ENCODE peak calls at places on chromosomes 4 and X, in six cellular contexts. U is HCEC 1CT; V is osteocyte; Q is heart left ventricle; I is stimulated activated CD4-positive, alpha-beta T cell treated with anti-CD3 and anti-CD28 coated beads, Interleukin-4, amount 100 ng/mL, for 48 hours; Y is stimulated activated naive CD4-positive, alpha-beta T cell. M is an unnamed sample.
A peak's percentile ranks its signal among the peaks of the same experiment; 100 is the strongest.

GRCh38 chr4:24802648-24803047 is 7.3 kb downstream of the SOD3 start:
- DNase-seq in U (no peak), Q (no peak), I (no peak), V (peak; percentile 27), Y (no peak), M (no peak)

GRCh38 chrX:13748486-13748885 is 13.9 kb downstream of the OFD1 start:
- DNase-seq in V (no peak), U (no peak), Y (no peak), I (no peak), Q (no peak), M (no peak)

GRCh38 chrX:108437789-108438623 is at the start of gene COL4A6:
- DNase-seq in V (no peak), Q (peak; percentile 28), I (no peak), Y (no peak), U (no peak), M (peak; percentile 5)

GRCh38 chrX:27309406-27309805 is 153.7 kb downstream of the PPP4R3C start:
- DNase-seq in Q (no peak), I (no peak), U (no peak), Y (no peak), V (no peak), M (no peak)

GRCh38 chr4:36716874-36717273 is 435.5 kb downstream of the DTHD1 start:
- DNase-seq in Y (no peak), U (no peak), Q (no peak), I (no peak), V (no peak), M (no peak)

GRCh38 chr4:129342820-129343219 is 246.9 kb downstream of the C4orf33 start:
- DNase-seq in V (no peak), I (no peak), Q (no peak), U (peak; percentile 64), Y (no peak), M (no peak)

GRCh38 chrX:42119076-42119475 is 195.7 kb upstream of the CASK start:
- DNase-seq in Q (no peak), I (no peak), U (no peak), Y (no peak), V (no peak), M (no peak)

GRCh38 chrX:47475476-47475875 is 7.5 kb downstream of the ZNF41 start:
- DNase-seq in V (no peak), I (no peak), U (no peak), Q (no peak), Y (no peak), M (no peak)

GRCh38 chr4:22003878-22004277 is 55.3 kb upstream of the KCNIP4 start:
- DNase-seq in Y (no peak), I (no peak), V (no peak), Q (no peak), U (no peak), M (no peak)

GRCh38 chr4:187128971-187129370 is 405.3 kb upstream of the FAT1 start:
- DNase-seq in Q (no peak), U (no peak), I (no peak), V (no peak), Y (no peak), M (no peak)

GRCh38 chr4:1608196-1608820 is 75.8 kb downstream of the FAM53A start:
- DNase-seq in V (no peak), I (no peak), Q (peak; percentile 13), U (no peak), Y (no peak), M (peak; percentile 4)

GRCh38 chrX:36983831-36984230 is 24.3 kb upstream of the FAM47C start:
- DNase-seq in I (no peak), V (no peak), Y (no peak), U (no peak), Q (no peak), M (no peak)

M was measured in heart right ventricle.